ENCODE peak calls at places on chromosomes 13 and 19, in six cellular contexts. V is colonic mucosa, N is ascending aorta, A is gastrocnemius medialis, U is fibroblast of mammary gland, L is Peyer's patch. W is an unnamed sample.

GRCh38 chr19:9940778-9941177 is 4.5 kb upstream of the OLFM2 start:
- DNase-seq in V (no peak), N (no peak), A (no peak), U (peak; percentile 84), L (no peak), W (no peak)

GRCh38 chr13:19596960-19597361 is 35.6 kb upstream of the TPTE2 start:
- DNase-seq in V (no peak), N (no peak), A (no peak), U (peak; percentile 85), L (no peak), W (no peak)

GRCh38 chr13:39448831-39449230 is 154.2 kb downstream of the LHFPL6 start:
- DNase-seq in V (no peak), N (no peak), A (no peak), U (no peak), L (no peak), W (peak; percentile 70)

GRCh38 chr19:4609878-4610511 is 29.3 kb upstream of the TNFAIP8L1 start:
- DNase-seq in V (no peak), N (no peak), A (no peak), U (no peak), L (no peak), W (peak; percentile 38)

GRCh38 chr19:13463296-13463695 is 43.0 kb downstream of the CACNA1A start:
- DNase-seq in V (no peak), N (no peak), A (no peak), U (peak; percentile 3), L (no peak), W (no peak)

GRCh38 chr13:109180905-109181425 is 551.6 kb downstream of the MYO16 start:
- DNase-seq in V (no peak), N (no peak), A (no peak), U (peak; percentile 70), L (no peak), W (no peak)

GRCh38 chr13:41254902-41255301 is 8.5 kb downstream of the MTRF1 start:
- DNase-seq in V (no peak), N (no peak), A (no peak), U (no peak), L (no peak), W (no peak)

GRCh38 chr13:80105350-80105749 is 235.6 kb downstream of the SPRY2 start:
- DNase-seq in V (no peak), N (no peak), A (no peak), U (no peak), L (no peak), W (no peak)

GRCh38 chr13:107883561-107884175 is 331.7 kb downstream of the LIG4 start:
- DNase-seq in V (no peak), N (no peak), A (no peak), U (no peak), L (no peak), W (no peak)

GRCh38 chr13:69600811-69601210 is 506.8 kb upstream of the ATXN8OS start:
- DNase-seq in V (no peak), N (no peak), A (no peak), U (no peak), L (no peak), W (no peak)

GRCh38 chr13:59424661-59425060 is 739.1 kb downstream of the DIAPH3 start:
- DNase-seq in V (no peak), N (no peak), A (no peak), U (peak; percentile 2), L (no peak), W (no peak)

GRCh38 chr19:16036941-16037340 is 39.4 kb upstream of the TPM4 start:
- DNase-seq in V (no peak), N (no peak), A (no peak), U (no peak), L (peak; percentile 23), W (no peak)

GRCh38 chr13:26037302-26037701 is 14.5 kb downstream of the SHISA2 start:
- DNase-seq in V (peak; percentile 20), N (no peak), A (no peak), U (no peak), L (no peak), W (peak; percentile 25)

GRCh38 chr13:112722433-112723250 is 32.8 kb downstream of the ATP11A start:
- DNase-seq in V (no peak), N (no peak), A (no peak), U (peak; percentile 66), L (peak; percentile 68), W (no peak)

GRCh38 chr13:23354520-23354919 is 79.0 kb downstream of the SACS start:
- DNase-seq in V (no peak), N (no peak), A (no peak), U (no peak), L (no peak), W (no peak)

GRCh38 chr19:40219721-40220276 is 1.6 kb upstream of the TTC9B start:
- DNase-seq in V (no peak), N (no peak), A (no peak), U (peak; percentile 84), L (peak; percentile 67), W (no peak)

GRCh38 chr13:89407357-89407756 is 1736.2 kb downstream of the SLITRK5 start:
- DNase-seq in V (no peak), N (no peak), A (no peak), U (no peak), L (no peak), W (no peak)

GRCh38 chr19:18756896-18757295 is 34.2 kb downstream of the COMP start:
- DNase-seq in V (no peak), N (no peak), A (no peak), U (no peak), L (no peak), W (no peak)

GRCh38 chr13:58949646-58950045 is 1214.1 kb downstream of the DIAPH3 start:
- DNase-seq in V (no peak), N (no peak), A (no peak), U (no peak), L (no peak), W (peak; percentile 13)

GRCh38 chr13:38664920-38665319 is 22.0 kb upstream of the FREM2 start:
- DNase-seq in V (no peak), N (no peak), A (no peak), U (no peak), L (no peak), W (no peak)

DNA sequence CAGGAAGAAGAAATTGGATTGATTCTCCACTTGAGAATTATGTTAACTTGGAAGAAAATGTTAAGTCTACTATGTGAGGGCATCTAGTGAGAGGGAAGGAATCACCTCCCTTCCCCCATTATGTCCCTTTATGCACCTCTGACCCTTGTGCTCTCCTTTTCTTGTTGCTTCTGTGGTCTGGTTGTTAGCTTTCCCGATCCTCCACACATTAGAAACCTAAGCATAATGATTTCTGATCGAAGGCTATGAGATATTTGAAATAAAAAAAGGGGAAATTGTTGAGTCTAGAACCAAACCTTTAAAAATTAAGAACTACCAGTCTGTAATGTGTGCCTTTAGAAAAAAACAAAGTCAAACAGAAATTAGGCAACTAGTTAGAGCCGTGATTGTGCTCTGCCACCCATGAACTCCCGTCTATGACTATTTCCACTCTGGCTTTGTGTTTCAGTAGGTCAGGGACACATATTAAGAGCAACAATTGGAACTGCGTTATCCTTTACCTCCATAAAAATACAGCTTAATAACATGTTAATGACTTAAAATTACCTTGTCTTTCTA is 463 bp upstream of the GPC6 start:
- DNase-seq in V (no peak), N (no peak), A (no peak), U (no peak), L (no peak), W (no peak)
- H3K4me3 ChIP-seq in V (no peak overlapping the region), N (peak overlapping the region; percentile 74), A (peak overlapping the region; percentile 51), U (peak overlapping the region; percentile 82), L (peak overlapping the region; percentile 47), W (peak overlapping the region; percentile 76)

GRCh38 chr19:55552620-55553019 is 7.3 kb upstream of the SBK3 start:
- DNase-seq in V (no peak), N (no peak), A (no peak), U (peak; percentile 84), L (no peak), W (peak; percentile 7)

GRCh38 chr19:55550321-55550650 is 4.9 kb upstream of the SBK3 start:
- DNase-seq in V (no peak), N (no peak), A (no peak), U (no peak), L (no peak), W (no peak)

GRCh38 chr19:55552206-55552605 is 6.9 kb upstream of the SBK3 start:
- DNase-seq in V (no peak), N (no peak), A (no peak), U (no peak), L (no peak), W (no peak)

GRCh38 chr19:55546822-55547614 is 1.7 kb upstream of the SBK3 start:
- DNase-seq in V (peak; percentile 46), N (peak; percentile 70), A (peak; percentile 80), U (peak; percentile 94), L (peak; percentile 72), W (no peak)

DNA sequence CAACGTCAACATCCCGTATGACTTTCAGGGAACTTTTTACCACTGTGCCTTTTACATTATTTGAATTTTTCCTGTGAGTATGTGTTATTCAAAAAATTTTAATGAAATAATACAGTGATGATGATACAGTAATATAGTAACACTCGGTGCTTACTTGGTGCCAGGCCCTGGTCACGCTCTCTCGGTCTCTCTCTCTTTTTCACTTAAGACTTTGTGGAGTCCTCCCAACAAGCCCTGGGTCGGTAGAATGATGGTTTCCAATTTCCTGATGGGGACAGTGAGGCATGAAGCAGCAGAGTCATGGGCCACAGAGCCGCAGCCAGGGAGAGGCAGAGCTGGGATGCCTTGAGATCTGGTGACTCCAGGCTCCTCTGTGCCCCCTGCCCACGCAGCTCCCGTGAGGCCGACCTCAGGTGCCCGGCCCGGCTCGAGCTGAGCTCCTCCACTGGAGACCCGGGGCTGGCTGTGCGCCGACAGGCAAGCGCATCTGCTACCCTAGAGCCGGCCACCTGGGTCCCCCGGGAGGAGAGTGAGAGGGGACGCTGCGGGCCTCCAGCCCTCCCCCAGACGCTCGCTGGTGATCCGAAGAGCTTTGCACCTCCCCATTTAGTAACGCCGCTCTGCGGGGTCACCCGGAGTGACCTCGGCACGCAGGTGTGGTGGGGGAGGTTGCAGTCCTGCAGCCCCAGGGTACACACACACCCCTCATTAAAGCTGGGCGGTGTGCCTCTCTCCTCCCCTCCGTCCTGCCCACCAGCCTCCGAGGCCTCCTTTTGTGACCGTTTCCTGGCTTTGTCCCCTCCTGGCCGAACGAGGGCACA is 4.4 kb upstream of the SBK3 start:
- DNase-seq in V (peak; percentile 40), N (no peak), A (peak; percentile 88), U (peak; percentile 91), L (no peak), W (peak; percentile 20)
- H3K4me3 ChIP-seq in V (peak overlapping the region; percentile 3), N (peak overlapping the region; percentile 30), A (peak overlapping the region; percentile 31), U (no peak overlapping the region), L (peak overlapping the region; percentile 33), W (no peak overlapping the region)

DNA sequence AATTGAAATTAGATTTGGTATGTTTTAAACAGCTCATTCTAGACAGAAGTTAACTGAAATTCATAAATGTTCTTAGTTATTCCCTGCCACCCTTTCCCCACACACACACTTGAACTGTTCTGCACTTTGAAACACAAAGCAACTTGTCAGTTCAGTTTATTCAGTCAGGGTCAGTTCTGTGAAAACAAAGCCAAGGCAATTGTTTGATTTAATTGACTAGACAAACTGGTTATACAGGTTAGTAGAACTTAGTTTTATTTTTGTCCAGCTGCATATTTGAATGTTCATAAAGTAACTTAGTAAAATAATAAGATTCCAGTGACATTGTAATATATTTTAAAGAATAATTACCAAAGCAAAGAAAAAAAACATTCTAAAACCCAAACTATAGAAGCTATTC is 98.3 kb upstream of the KLF5 start:
- DNase-seq in V (no peak), N (no peak), A (no peak), U (no peak), L (no peak), W (peak; percentile 67)
- H3K4me3 ChIP-seq in V (no peak overlapping the region), N (no peak overlapping the region), A (no peak overlapping the region), U (no peak overlapping the region), L (no peak overlapping the region), W (no peak overlapping the region)

GRCh38 chr19:38853214-38853613 is 3.4 kb upstream of the HNRNPL start:
- DNase-seq in V (no peak), N (no peak), A (no peak), U (no peak), L (no peak), W (no peak)
- H3K4me3 ChIP-seq in V (no peak overlapping the region), N (no peak overlapping the region), A (no peak overlapping the region), U (no peak overlapping the region), L (no peak overlapping the region), W (peak overlapping the region; percentile 76)

W was measured in HAP-1.